ENCODE peak calls at places on chromosome 11, in five cellular contexts. K is HS-5; B is stimulated activated CD4-positive, alpha-beta T cell treated with anti-CD3 and anti-CD28 coated beads, Interleukin-4, amount 100 ng/mL, for 24 hours; G is CD4-positive, alpha-beta memory T cell; O is myocyte. N is an unnamed sample.

GRCh38 chr11:61264371-61264770 is 23.4 kb downstream of the PGA5 start:
- DNase-seq in G (no peak), B (no peak), O (no peak), K (no peak), N (no peak)

GRCh38 chr11:119721129-119722120 is 7.6 kb downstream of the NECTIN1 start:
- DNase-seq in G (no peak), O (peak), K (no peak), B (no peak), N (no peak)

GRCh38 chr11:86068138-86068861 is 584 bp downstream of the PICALM start:
- DNase-seq in O (no peak), B (peak), K (no peak), G (peak), N (no peak)

GRCh38 chr11:22479133-22479690 is 141.0 kb downstream of the SLC17A6 start:
- DNase-seq in O (no peak), G (no peak), K (no peak), B (no peak), N (no peak)

GRCh38 chr11:115197433-115197832 is 306.8 kb downstream of the CADM1 start:
- DNase-seq in O (no peak), K (no peak), B (no peak), G (no peak), N (no peak)

GRCh38 chr11:11988099-11988651 is 20.3 kb downstream of the DKK3 start:
- DNase-seq in G (no peak), K (no peak), B (no peak), O (no peak), N (no peak)

GRCh38 chr11:11532574-11532973 is 89.2 kb downstream of the GALNT18 start:
- DNase-seq in O (peak), B (no peak), G (no peak), K (no peak), N (no peak)

GRCh38 chr11:102220728-102221467 is 96.4 kb upstream of the BIRC3 start:
- DNase-seq in B (no peak), O (no peak), G (no peak), K (peak), N (no peak)

GRCh38 chr11:59172345-59173079 is 580 bp downstream of the DTX4 start:
- DNase-seq in G (peak), B (peak), K (no peak), O (no peak), N (peak)

GRCh38 chr11:69657456-69657910 is 16.5 kb downstream of the CCND1 start:
- DNase-seq in K (no peak), G (no peak), B (no peak), O (no peak), N (no peak)

GRCh38 chr11:43547411-43547718 is 133.2 kb upstream of the HSD17B12 start:
- DNase-seq in G (no peak), K (no peak), O (no peak), B (no peak), N (peak)

GRCh38 chr11:61532136-61533038 is 23.8 kb downstream of the LRRC10B start:
- DNase-seq in O (no peak), K (no peak), B (peak), G (peak), N (no peak)

GRCh38 chr11:46279393-46280099 is 2.1 kb downstream of the CREB3L1 start:
- DNase-seq in O (peak), B (no peak), K (no peak), G (no peak), N (peak)

GRCh38 chr11:12235549-12235944 is 125.2 kb downstream of the MICAL2 start:
- DNase-seq in K (no peak), G (no peak), B (peak), O (no peak), N (no peak)

GRCh38 chr11:28209906-28210305 is 101.7 kb downstream of the METTL15 start:
- DNase-seq in G (no peak), B (no peak), O (no peak), K (no peak), N (no peak)

GRCh38 chr11:69293819-69294505 is at the start of gene MYEOV:
- DNase-seq in B (peak), K (no peak), G (no peak), O (no peak), N (no peak)

GRCh38 chr11:73402834-73403185 is 26.6 kb downstream of the RELT start:
- DNase-seq in O (no peak), G (no peak), B (no peak), K (no peak), N (no peak)

GRCh38 chr11:36150986-36151385 is 138.2 kb downstream of the COMMD9 start:
- DNase-seq in O (no peak), B (no peak), K (no peak), G (no peak), N (no peak)

GRCh38 chr11:130114726-130115125 is 44.9 kb upstream of the ST14 start:
- DNase-seq in G (no peak), B (no peak), O (no peak), K (no peak), N (no peak)

GRCh38 chr11:60265373-60266214 is 14.9 kb upstream of the MS4A4A start:
- DNase-seq in K (peak), O (peak), B (peak), G (peak), N (no peak)

GRCh38 chr11:45925550-45925949 is 3.1 kb downstream of the LARGE2 start:
- DNase-seq in K (no peak), B (no peak), O (no peak), G (no peak), N (no peak)

GRCh38 chr11:12150831-12151382 is 40.5 kb downstream of the MICAL2 start:
- DNase-seq in O (no peak), G (no peak), B (peak), K (no peak), N (no peak)

GRCh38 chr11:1672613-1673400 is 24.2 kb upstream of the KRTAP5-6 start:
- DNase-seq in B (no peak), O (no peak), G (no peak), K (no peak), N (no peak)

GRCh38 chr11:94068764-94069163 is 47.6 kb downstream of the HEPHL1 start:
- DNase-seq in O (no peak), G (no peak), K (no peak), B (no peak), N (no peak)

GRCh38 chr11:41879186-41879738 is 419.8 kb upstream of the LRRC4C start:
- DNase-seq in B (no peak), K (no peak), G (no peak), O (no peak), N (no peak)

GRCh38 chr11:128924618-128925017 is 18.1 kb downstream of the TP53AIP1 start:
- DNase-seq in O (no peak), K (no peak), G (no peak), B (no peak), N (no peak)

GRCh38 chr11:12864316-12865156 is 144.6 kb upstream of the RASSF10 start:
- DNase-seq in K (no peak), G (no peak), B (no peak), O (peak), N (no peak)

GRCh38 chr11:69482322-69482721 is 859 bp downstream of the LINC01488 start:
- DNase-seq in K (no peak), O (no peak), G (no peak), B (no peak), N (no peak)

GRCh38 chr11:114094516-114094915 is 35.0 kb downstream of the ZBTB16 start:
- DNase-seq in B (no peak), O (no peak), K (no peak), G (no peak), N (no peak)

GRCh38 chr11:18802381-18803257 is 11.0 kb upstream of the PTPN5 start:
- DNase-seq in O (peak), G (peak), K (peak), B (peak), N (no peak)

GRCh38 chr11:47899801-47900200 is 51.7 kb upstream of the NUP160 start:
- DNase-seq in B (no peak), O (no peak), G (no peak), K (no peak), N (no peak)

GRCh38 chr11:124717786-124718634 is 21.7 kb upstream of the NRGN start:
- DNase-seq in O (peak), K (peak), B (peak), G (peak), N (no peak)

GRCh38 chr11:17601206-17602075 is 54.4 kb downstream of the OTOG start:
- DNase-seq in O (peak), B (no peak), K (no peak), G (no peak), N (no peak)